ENCODE peak calls at places on chromosomes 16 and 17, in six cellular contexts. S, A, U, M, G and X are unnamed samples.

GRCh38 chr17:73644145-73645049 is at the start of gene SDK2:
- DNase-seq in G (no peak), U (no peak), S (no peak), M (no peak), A (no peak), X (no peak)

GRCh38 chr16:85171809-85172464 is 59.7 kb upstream of the CIBAR2 start:
- DNase-seq in A (no peak), S (no peak), G (no peak), M (no peak), U (no peak), X (no peak)

GRCh38 chr16:50972899-50973298 is 178.2 kb downstream of the SALL1 start:
- DNase-seq in G (no peak), U (no peak), A (no peak), S (no peak), M (no peak), X (no peak)

GRCh38 chr17:59643159-59643857 is 23.6 kb downstream of the CLTC start:
- DNase-seq in M (no peak), U (peak; percentile 67), A (no peak), S (no peak), G (no peak), X (no peak)

GRCh38 chr16:3579776-3580175 is 2.6 kb upstream of the NLRC3 start:
- DNase-seq in M (no peak), G (no peak), S (no peak), U (no peak), A (no peak), X (no peak)

GRCh38 chr17:31660684-31661083 is 198.4 kb downstream of the COPRS start:
- DNase-seq in G (no peak), U (no peak), M (no peak), A (no peak), S (no peak), X (no peak)

GRCh38 chr17:47862621-47863440 is 11.9 kb upstream of the SP6 start:
- DNase-seq in M (no peak), S (no peak), A (no peak), U (peak; percentile 87), G (no peak), X (no peak)

GRCh38 chr17:77136420-77136767 is 4.4 kb upstream of the SEC14L1 start:
- DNase-seq in U (no peak), G (no peak), A (no peak), M (no peak), S (no peak), X (no peak)

GRCh38 chr16:65268331-65268730 is 146.5 kb upstream of the CDH11 start:
- DNase-seq in S (no peak), G (no peak), A (no peak), U (peak; percentile 2), M (no peak), X (no peak)

GRCh38 chr16:85641776-85642176 is 28.7 kb downstream of the GSE1 start:
- DNase-seq in G (peak; percentile 70), S (no peak), M (no peak), A (peak; percentile 79), U (no peak), X (no peak)

GRCh38 chr17:14310101-14310500 is 9.2 kb downstream of the HS3ST3B1 start:
- DNase-seq in S (no peak), G (no peak), A (no peak), M (no peak), U (no peak), X (no peak)

GRCh38 chr17:7293131-7293557 is 1.3 kb downstream of the YBX2 start:
- DNase-seq in S (no peak), G (no peak), A (no peak), M (no peak), U (no peak), X (no peak)

GRCh38 chr16:27651299-27651698 is 101.4 kb downstream of the KATNIP start:
- DNase-seq in S (no peak), M (no peak), G (no peak), U (no peak), A (no peak), X (no peak)

GRCh38 chr17:19354123-19354522 is 8.4 kb downstream of the B9D1 start:
- DNase-seq in M (no peak), A (no peak), S (no peak), G (no peak), U (peak; percentile 92), X (no peak)

GRCh38 chr16:22328081-22328725 is 31.0 kb downstream of the POLR3E start:
- DNase-seq in U (no peak), M (no peak), A (no peak), S (no peak), G (peak; percentile 38), X (no peak)

GRCh38 chr17:41015473-41015872 is 6.5 kb upstream of the KRTAP3-1 start:
- DNase-seq in G (no peak), M (no peak), U (no peak), S (no peak), A (no peak), X (no peak)

GRCh38 chr16:82643136-82643535 is 16.4 kb downstream of the CDH13 start:
- DNase-seq in A (no peak), G (no peak), S (no peak), M (no peak), U (no peak), X (no peak)

GRCh38 chr17:78724544-78724943 is 57.5 kb downstream of the CYTH1 start:
- DNase-seq in G (no peak), S (no peak), A (no peak), U (no peak), M (no peak), X (peak; percentile 60)

GRCh38 chr16:88566158-88566557 is 4.0 kb upstream of the ZC3H18 start:
- DNase-seq in U (peak; percentile 48), S (no peak), A (no peak), M (no peak), G (no peak), X (no peak)

GRCh38 chr16:26740771-26741170 is 326.0 kb upstream of the C16orf82 start:
- DNase-seq in U (no peak), A (no peak), G (no peak), M (no peak), S (no peak), X (no peak)

GRCh38 chr16:88960516-88960915 is 16.5 kb downstream of the CBFA2T3 start:
- DNase-seq in U (no peak), S (no peak), A (no peak), G (no peak), M (no peak), X (no peak)

GRCh38 chr17:27485125-27485524 is 28.9 kb downstream of the KSR1 start:
- DNase-seq in U (no peak), S (no peak), M (no peak), A (no peak), G (no peak), X (no peak)

GRCh38 chr16:70738083-70738977 is 52.5 kb upstream of the MTSS2 start:
- DNase-seq in G (no peak), M (peak; percentile 69), S (no peak), U (peak; percentile 69), A (peak; percentile 39), X (no peak)

GRCh38 chr16:23491490-23492391 is 18.6 kb downstream of the GGA2 start:
- DNase-seq in U (peak; percentile 39), A (no peak), G (no peak), M (peak; percentile 73), S (no peak), X (no peak)

GRCh38 chr16:15967655-15968315 is 18.4 kb downstream of the ABCC1 start:
- DNase-seq in M (no peak), G (no peak), A (no peak), S (no peak), U (no peak), X (no peak)

GRCh38 chr17:48163809-48164208 is 56.2 kb downstream of the SNX11 start:
- DNase-seq in G (no peak), M (no peak), U (no peak), A (peak; percentile 10), S (no peak), X (no peak)

GRCh38 chr17:79065105-79065670 is 9.4 kb upstream of the ENGASE start:
- DNase-seq in S (no peak), G (no peak), M (no peak), A (peak; percentile 24), U (peak; percentile 35), X (no peak)

GRCh38 chr16:29974291-29975133 is 844 bp downstream of the TAOK2 start:
- DNase-seq in S (no peak), A (no peak), G (no peak), U (no peak), M (no peak), X (no peak)

GRCh38 chr17:58365185-58365979 is 13.4 kb upstream of the SUPT4H1 start:
- DNase-seq in A (no peak), S (no peak), M (no peak), U (no peak), G (no peak), X (no peak)

GRCh38 chr16:69324013-69324531 is 6.3 kb downstream of the PDF start:
- DNase-seq in A (peak; percentile 3), U (no peak), G (no peak), S (no peak), M (no peak), X (no peak)